ENCODE peak calls at places on chromosomes 11 and 22, in eight cellular contexts. One of them, this sample, is unnamed.

GRCh38 chr11:61717286-61718033 is 35.0 kb upstream of the MYRF start:
- DNase-seq in esophagus squamous epithelium: no peak
- DNase-seq in astrocyte of the spinal cord: no peak
- DNase-seq in NT2/D1: no peak
- DNase-seq in left ventricle myocardium inferior: no peak
- DNase-seq in adipocyte: no peak
- DNase-seq in dorsolateral prefrontal cortex: no peak
- DNase-seq in colonic mucosa: no peak
- DNase-seq in this sample: no peak

GRCh38 chr22:42399315-42400271 is 32.6 kb downstream of the NFAM1 start:
- DNase-seq in esophagus squamous epithelium: no peak
- DNase-seq in astrocyte of the spinal cord: peak; percentile 10
- DNase-seq in NT2/D1: no peak
- DNase-seq in left ventricle myocardium inferior: peak; percentile 27
- DNase-seq in adipocyte: no peak
- DNase-seq in dorsolateral prefrontal cortex: peak; percentile 9
- DNase-seq in colonic mucosa: peak; percentile 36
- DNase-seq in this sample: peak; percentile 92

GRCh38 chr11:12587333-12587997 is 86.8 kb upstream of the TEAD1 start:
- DNase-seq in esophagus squamous epithelium: no peak
- DNase-seq in astrocyte of the spinal cord: peak; percentile 72
- DNase-seq in NT2/D1: peak; percentile 44
- DNase-seq in left ventricle myocardium inferior: no peak
- DNase-seq in adipocyte: peak; percentile 57
- DNase-seq in dorsolateral prefrontal cortex: no peak
- DNase-seq in colonic mucosa: no peak
- DNase-seq in this sample: peak; percentile 33

GRCh38 chr11:84313830-84314359 is 1027.7 kb upstream of the CCDC90B start:
- DNase-seq in esophagus squamous epithelium: no peak
- DNase-seq in astrocyte of the spinal cord: no peak
- DNase-seq in NT2/D1: no peak
- DNase-seq in left ventricle myocardium inferior: no peak
- DNase-seq in adipocyte: peak; percentile 13
- DNase-seq in dorsolateral prefrontal cortex: no peak
- DNase-seq in colonic mucosa: no peak
- DNase-seq in this sample: no peak

GRCh38 chr11:6259638-6260019 is at the start of gene CCKBR:
- DNase-seq in esophagus squamous epithelium: no peak
- DNase-seq in astrocyte of the spinal cord: no peak
- DNase-seq in NT2/D1: no peak
- DNase-seq in left ventricle myocardium inferior: no peak
- DNase-seq in adipocyte: no peak
- DNase-seq in dorsolateral prefrontal cortex: peak; percentile 58
- DNase-seq in colonic mucosa: no peak
- DNase-seq in this sample: no peak

GRCh38 chr22:48316245-48316875 is 1511.3 kb downstream of the BRD1 start:
- DNase-seq in esophagus squamous epithelium: no peak
- DNase-seq in astrocyte of the spinal cord: no peak
- DNase-seq in NT2/D1: no peak
- DNase-seq in left ventricle myocardium inferior: no peak
- DNase-seq in adipocyte: no peak
- DNase-seq in dorsolateral prefrontal cortex: no peak
- DNase-seq in colonic mucosa: no peak
- DNase-seq in this sample: no peak

GRCh38 chr11:125262194-125262824 is 97.8 kb downstream of the PKNOX2 start:
- DNase-seq in esophagus squamous epithelium: no peak
- DNase-seq in astrocyte of the spinal cord: no peak
- DNase-seq in NT2/D1: no peak
- DNase-seq in left ventricle myocardium inferior: no peak
- DNase-seq in adipocyte: no peak
- DNase-seq in dorsolateral prefrontal cortex: peak; percentile 38
- DNase-seq in colonic mucosa: no peak
- DNase-seq in this sample: peak; percentile 16

GRCh38 chr11:116984186-116984585 is 114.0 kb downstream of the SIK3 start:
- DNase-seq in esophagus squamous epithelium: no peak
- DNase-seq in astrocyte of the spinal cord: no peak
- DNase-seq in NT2/D1: no peak
- DNase-seq in left ventricle myocardium inferior: no peak
- DNase-seq in adipocyte: peak; percentile 26
- DNase-seq in dorsolateral prefrontal cortex: no peak
- DNase-seq in colonic mucosa: no peak
- DNase-seq in this sample: peak; percentile 53

GRCh38 chr11:61007971-61008896 is 36.8 kb downstream of the CD6 start:
- DNase-seq in esophagus squamous epithelium: no peak
- DNase-seq in astrocyte of the spinal cord: no peak
- DNase-seq in NT2/D1: peak; percentile 57
- DNase-seq in left ventricle myocardium inferior: no peak
- DNase-seq in adipocyte: no peak
- DNase-seq in dorsolateral prefrontal cortex: no peak
- DNase-seq in colonic mucosa: peak; percentile 56
- DNase-seq in this sample: peak; percentile 38

GRCh38 chr22:49044091-49044490 is 783.6 kb downstream of the BRD1 start:
- DNase-seq in esophagus squamous epithelium: no peak
- DNase-seq in astrocyte of the spinal cord: no peak
- DNase-seq in NT2/D1: no peak
- DNase-seq in left ventricle myocardium inferior: no peak
- DNase-seq in adipocyte: no peak
- DNase-seq in dorsolateral prefrontal cortex: no peak
- DNase-seq in colonic mucosa: no peak
- DNase-seq in this sample: no peak

GRCh38 chr11:79229047-79229446 is 211.8 kb downstream of the TENM4 start:
- DNase-seq in esophagus squamous epithelium: no peak
- DNase-seq in astrocyte of the spinal cord: no peak
- DNase-seq in NT2/D1: no peak
- DNase-seq in left ventricle myocardium inferior: no peak
- DNase-seq in adipocyte: no peak
- DNase-seq in dorsolateral prefrontal cortex: no peak
- DNase-seq in colonic mucosa: no peak
- DNase-seq in this sample: no peak

GRCh38 chr22:34414467-34415440 is 494.5 kb upstream of the LARGE1 start:
- DNase-seq in esophagus squamous epithelium: no peak
- DNase-seq in astrocyte of the spinal cord: no peak
- DNase-seq in NT2/D1: peak; percentile 86
- DNase-seq in left ventricle myocardium inferior: no peak
- DNase-seq in adipocyte: peak; percentile 37
- DNase-seq in dorsolateral prefrontal cortex: no peak
- DNase-seq in colonic mucosa: peak; percentile 62
- DNase-seq in this sample: peak; percentile 1

GRCh38 chr11:119844808-119845207 is 115.8 kb upstream of the NECTIN1 start:
- DNase-seq in esophagus squamous epithelium: no peak
- DNase-seq in astrocyte of the spinal cord: no peak
- DNase-seq in NT2/D1: no peak
- DNase-seq in left ventricle myocardium inferior: peak; percentile 36
- DNase-seq in adipocyte: no peak
- DNase-seq in dorsolateral prefrontal cortex: no peak
- DNase-seq in colonic mucosa: no peak
- DNase-seq in this sample: peak; percentile 68

GRCh38 chr11:12893787-12894672 is 115.1 kb upstream of the RASSF10 start:
- DNase-seq in esophagus squamous epithelium: no peak
- DNase-seq in astrocyte of the spinal cord: peak; percentile 68
- DNase-seq in NT2/D1: peak; percentile 20
- DNase-seq in left ventricle myocardium inferior: peak; percentile 54
- DNase-seq in adipocyte: peak; percentile 83
- DNase-seq in dorsolateral prefrontal cortex: peak; percentile 51
- DNase-seq in colonic mucosa: peak; percentile 78
- DNase-seq in this sample: peak; percentile 67

DNA sequence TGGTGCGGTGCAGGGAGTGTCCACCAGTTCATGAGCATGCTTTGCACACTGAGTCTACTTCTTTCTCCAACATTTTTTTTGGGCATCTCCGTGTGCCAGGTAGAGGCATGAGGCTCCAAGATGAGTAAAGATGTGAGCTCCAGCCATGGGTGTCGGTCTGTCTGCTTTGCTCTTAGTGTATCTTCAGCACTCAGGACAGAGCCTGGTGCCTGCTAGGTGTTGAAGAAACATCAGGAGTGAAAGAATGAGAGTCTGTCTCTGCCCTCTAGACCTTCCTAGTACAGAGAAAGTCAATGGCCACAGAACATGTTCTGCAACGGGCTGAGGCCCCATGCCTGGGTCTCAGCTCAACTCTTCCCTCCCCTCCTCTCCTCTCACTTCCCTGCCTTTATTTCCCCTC is 486.5 kb downstream of the TBC1D22A start:
- DNase-seq in esophagus squamous epithelium: no peak
- DNase-seq in astrocyte of the spinal cord: no peak
- DNase-seq in NT2/D1: no peak
- DNase-seq in left ventricle myocardium inferior: no peak
- DNase-seq in adipocyte: no peak
- DNase-seq in dorsolateral prefrontal cortex: no peak
- DNase-seq in colonic mucosa: no peak
- DNase-seq in this sample: no peak
- H3K4me3 ChIP-seq in esophagus squamous epithelium: no peak overlapping the region
- H3K4me3 ChIP-seq in astrocyte of the spinal cord: no peak overlapping the region
- H3K4me3 ChIP-seq in NT2/D1: no peak overlapping the region
- H3K4me3 ChIP-seq in left ventricle myocardium inferior: no peak overlapping the region
- H3K4me3 ChIP-seq in adipocyte: no peak overlapping the region
- H3K4me3 ChIP-seq in dorsolateral prefrontal cortex: no peak overlapping the region
- H3K4me3 ChIP-seq in colonic mucosa: no peak overlapping the region
- H3K4me3 ChIP-seq in this sample: no peak overlapping the region

GRCh38 chr11:31414338-31414737 is 44.7 kb downstream of the DNAJC24 start:
- DNase-seq in esophagus squamous epithelium: no peak
- DNase-seq in astrocyte of the spinal cord: no peak
- DNase-seq in NT2/D1: no peak
- DNase-seq in left ventricle myocardium inferior: no peak
- DNase-seq in adipocyte: no peak
- DNase-seq in dorsolateral prefrontal cortex: no peak
- DNase-seq in colonic mucosa: no peak
- DNase-seq in this sample: no peak
- H3K4me3 ChIP-seq in esophagus squamous epithelium: no peak overlapping the region
- H3K4me3 ChIP-seq in astrocyte of the spinal cord: no peak overlapping the region
- H3K4me3 ChIP-seq in NT2/D1: no peak overlapping the region
- H3K4me3 ChIP-seq in left ventricle myocardium inferior: no peak overlapping the region
- H3K4me3 ChIP-seq in adipocyte: no peak overlapping the region
- H3K4me3 ChIP-seq in dorsolateral prefrontal cortex: no peak overlapping the region
- H3K4me3 ChIP-seq in colonic mucosa: no peak overlapping the region
- H3K4me3 ChIP-seq in this sample: no peak overlapping the region

GRCh38 chr11:128474036-128474874 is 113.1 kb downstream of the ETS1 start:
- DNase-seq in esophagus squamous epithelium: no peak
- DNase-seq in astrocyte of the spinal cord: no peak
- DNase-seq in NT2/D1: no peak
- DNase-seq in left ventricle myocardium inferior: no peak
- DNase-seq in adipocyte: no peak
- DNase-seq in dorsolateral prefrontal cortex: no peak
- DNase-seq in colonic mucosa: no peak
- DNase-seq in this sample: no peak

GRCh38 chr11:128470081-128470480 is 117.3 kb downstream of the ETS1 start:
- DNase-seq in esophagus squamous epithelium: no peak
- DNase-seq in astrocyte of the spinal cord: no peak
- DNase-seq in NT2/D1: no peak
- DNase-seq in left ventricle myocardium inferior: no peak
- DNase-seq in adipocyte: no peak
- DNase-seq in dorsolateral prefrontal cortex: no peak
- DNase-seq in colonic mucosa: no peak
- DNase-seq in this sample: no peak

GRCh38 chr11:128473631-128474030 is 113.7 kb downstream of the ETS1 start:
- DNase-seq in esophagus squamous epithelium: no peak
- DNase-seq in astrocyte of the spinal cord: no peak
- DNase-seq in NT2/D1: no peak
- DNase-seq in left ventricle myocardium inferior: no peak
- DNase-seq in adipocyte: no peak
- DNase-seq in dorsolateral prefrontal cortex: no peak
- DNase-seq in colonic mucosa: no peak
- DNase-seq in this sample: no peak

GRCh38 chr11:128471138-128471661 is 116.2 kb downstream of the ETS1 start:
- DNase-seq in esophagus squamous epithelium: no peak
- DNase-seq in astrocyte of the spinal cord: no peak
- DNase-seq in NT2/D1: no peak
- DNase-seq in left ventricle myocardium inferior: no peak
- DNase-seq in adipocyte: no peak
- DNase-seq in dorsolateral prefrontal cortex: no peak
- DNase-seq in colonic mucosa: no peak
- DNase-seq in this sample: no peak

DNA sequence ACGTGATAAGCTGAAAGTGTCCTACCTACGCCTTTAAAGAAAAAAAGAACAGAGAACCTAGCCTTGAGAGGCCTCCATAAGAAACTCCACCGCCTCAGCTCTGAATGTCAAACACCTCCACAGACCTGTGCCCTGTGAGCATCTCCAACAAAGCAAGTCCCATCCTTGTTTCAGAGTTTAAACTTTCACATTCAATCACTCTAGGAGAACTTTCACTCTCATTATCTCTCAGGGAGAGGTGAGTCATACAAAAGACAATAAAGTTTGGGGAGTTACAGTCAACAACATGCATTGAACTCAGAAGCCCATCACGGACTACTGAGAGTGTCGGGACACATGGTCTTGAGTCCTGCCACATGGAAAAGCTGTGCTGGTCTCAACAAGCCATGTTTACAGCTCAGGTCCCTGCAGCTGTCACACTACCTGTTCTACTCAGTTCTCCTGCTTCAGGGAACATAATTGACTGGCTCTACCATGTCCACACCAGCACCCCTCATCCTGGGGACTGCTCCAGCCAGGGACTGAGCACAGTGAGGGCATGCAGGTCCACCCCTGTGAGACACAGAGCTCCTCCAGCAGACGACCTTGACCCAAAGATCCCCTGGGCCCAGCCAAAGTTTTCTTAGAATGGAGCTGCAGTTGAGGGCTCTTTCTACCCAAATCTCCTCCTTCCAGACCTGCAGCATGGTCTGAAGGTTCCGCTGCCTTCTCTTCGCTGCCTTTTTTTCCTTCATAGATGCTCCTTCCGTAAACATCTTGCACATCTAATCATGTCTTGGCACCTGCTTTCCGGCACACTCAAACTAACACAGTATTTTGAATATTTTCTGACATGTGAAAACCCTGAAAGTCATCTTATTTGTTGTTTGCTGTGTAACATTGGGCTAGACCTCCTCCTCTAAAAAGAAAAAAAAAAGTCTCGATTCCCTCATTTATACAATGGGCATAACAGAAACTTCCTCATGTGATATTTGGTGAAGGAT is 114.9 kb downstream of the ETS1 start:
- DNase-seq in esophagus squamous epithelium: no peak
- DNase-seq in astrocyte of the spinal cord: peak; percentile 69
- DNase-seq in NT2/D1: no peak
- DNase-seq in left ventricle myocardium inferior: no peak
- DNase-seq in adipocyte: no peak
- DNase-seq in dorsolateral prefrontal cortex: no peak
- DNase-seq in colonic mucosa: no peak
- DNase-seq in this sample: peak; percentile 56
- H3K4me3 ChIP-seq in esophagus squamous epithelium: no peak overlapping the region
- H3K4me3 ChIP-seq in astrocyte of the spinal cord: no peak overlapping the region
- H3K4me3 ChIP-seq in NT2/D1: no peak overlapping the region
- H3K4me3 ChIP-seq in left ventricle myocardium inferior: no peak overlapping the region
- H3K4me3 ChIP-seq in adipocyte: no peak overlapping the region
- H3K4me3 ChIP-seq in dorsolateral prefrontal cortex: no peak overlapping the region
- H3K4me3 ChIP-seq in colonic mucosa: no peak overlapping the region
- H3K4me3 ChIP-seq in this sample: no peak overlapping the region

DNA sequence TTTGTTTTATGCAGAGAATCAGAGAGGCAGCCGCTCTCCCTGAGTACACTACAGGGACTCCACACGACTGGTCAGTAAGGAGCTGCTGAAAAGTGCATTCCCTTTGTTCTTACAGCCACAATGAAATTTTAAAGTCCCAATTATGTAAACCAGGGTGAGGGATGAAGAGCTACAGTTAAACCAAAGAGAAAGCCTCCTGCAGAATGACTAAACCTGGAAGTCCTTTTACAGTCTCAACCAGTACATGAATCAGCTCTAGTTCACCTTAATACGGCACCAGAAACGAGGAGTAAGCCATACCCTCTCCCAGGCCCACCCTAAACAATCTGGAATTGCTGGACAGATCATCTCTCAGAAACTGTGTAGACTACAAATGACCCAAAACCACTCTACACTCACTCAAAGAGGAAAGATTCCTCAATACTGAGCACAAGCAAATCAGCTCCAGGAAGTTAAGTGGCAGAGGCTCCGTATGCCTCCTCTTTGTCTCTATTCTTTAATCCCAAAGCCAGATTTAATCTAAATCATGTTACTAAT is 113.1 kb downstream of the RBFOX2 start:
- DNase-seq in esophagus squamous epithelium: no peak
- DNase-seq in astrocyte of the spinal cord: peak; percentile 39
- DNase-seq in NT2/D1: no peak
- DNase-seq in left ventricle myocardium inferior: no peak
- DNase-seq in adipocyte: peak; percentile 47
- DNase-seq in dorsolateral prefrontal cortex: no peak
- DNase-seq in colonic mucosa: no peak
- DNase-seq in this sample: no peak
- H3K4me3 ChIP-seq in esophagus squamous epithelium: peak overlapping the region; percentile 38
- H3K4me3 ChIP-seq in astrocyte of the spinal cord: peak overlapping the region; percentile 39
- H3K4me3 ChIP-seq in NT2/D1: no peak overlapping the region
- H3K4me3 ChIP-seq in left ventricle myocardium inferior: peak overlapping the region; percentile 66
- H3K4me3 ChIP-seq in adipocyte: peak overlapping the region; percentile 82
- H3K4me3 ChIP-seq in dorsolateral prefrontal cortex: peak overlapping the region; percentile 69
- H3K4me3 ChIP-seq in colonic mucosa: peak overlapping the region; percentile 22
- H3K4me3 ChIP-seq in this sample: peak overlapping the region; percentile 41

This sample was measured in cardiac muscle cell.